ENCODE peak calls at places on chromosomes 13 and 19, in six cellular contexts. One of them, this sample, is unnamed.
A peak's percentile ranks its signal among the peaks of the same experiment; 100 is the strongest.

GRCh38 chr13:41652735-41653361 is 195.5 kb downstream of the RGCC start:
- DNase-seq in neural crest cell: peak; percentile 31
- DNase-seq in activated B cell treated with CpG ODN at 0.5 μM for 24 hours: no peak
- DNase-seq in fibroblast of the aortic adventitia: peak; percentile 79
- DNase-seq in lower lobe of right lung: no peak
- DNase-seq in bronchial epithelial cell: peak; percentile 56
- DNase-seq in this sample: peak; percentile 88

GRCh38 chr13:110306340-110306959 is 507 bp downstream of the COL4A1 start:
- DNase-seq in activated B cell treated with CpG ODN at 0.5 μM for 24 hours: no peak
- DNase-seq in lower lobe of right lung: no peak
- DNase-seq in fibroblast of the aortic adventitia: peak; percentile 55
- DNase-seq in neural crest cell: peak; percentile 18
- DNase-seq in bronchial epithelial cell: no peak
- DNase-seq in this sample: peak; percentile 59

GRCh38 chr13:21546372-21546771 is 57.6 kb downstream of the MICU2 start:
- DNase-seq in fibroblast of the aortic adventitia: no peak
- DNase-seq in activated B cell treated with CpG ODN at 0.5 μM for 24 hours: no peak
- DNase-seq in lower lobe of right lung: no peak
- DNase-seq in bronchial epithelial cell: no peak
- DNase-seq in neural crest cell: no peak
- DNase-seq in this sample: no peak

GRCh38 chr13:60837806-60838205 is 440.8 kb downstream of the TDRD3 start:
- DNase-seq in fibroblast of the aortic adventitia: peak; percentile 53
- DNase-seq in activated B cell treated with CpG ODN at 0.5 μM for 24 hours: no peak
- DNase-seq in neural crest cell: no peak
- DNase-seq in bronchial epithelial cell: peak; percentile 57
- DNase-seq in lower lobe of right lung: no peak
- DNase-seq in this sample: no peak

GRCh38 chr13:72521965-72522661 is 205.3 kb downstream of the MZT1 start:
- DNase-seq in neural crest cell: no peak
- DNase-seq in activated B cell treated with CpG ODN at 0.5 μM for 24 hours: no peak
- DNase-seq in fibroblast of the aortic adventitia: no peak
- DNase-seq in bronchial epithelial cell: no peak
- DNase-seq in lower lobe of right lung: no peak
- DNase-seq in this sample: peak; percentile 10

GRCh38 chr13:73556902-73557301 is 498.1 kb downstream of the KLF5 start:
- DNase-seq in fibroblast of the aortic adventitia: no peak
- DNase-seq in bronchial epithelial cell: peak; percentile 25
- DNase-seq in neural crest cell: no peak
- DNase-seq in activated B cell treated with CpG ODN at 0.5 μM for 24 hours: no peak
- DNase-seq in lower lobe of right lung: no peak
- DNase-seq in this sample: no peak

GRCh38 chr13:19586904-19587634 is 25.7 kb upstream of the TPTE2 start:
- DNase-seq in lower lobe of right lung: peak; percentile 55
- DNase-seq in neural crest cell: no peak
- DNase-seq in fibroblast of the aortic adventitia: no peak
- DNase-seq in activated B cell treated with CpG ODN at 0.5 μM for 24 hours: peak; percentile 38
- DNase-seq in bronchial epithelial cell: no peak
- DNase-seq in this sample: no peak

GRCh38 chr19:4839192-4839591 is 7.7 kb upstream of the TICAM1 start:
- DNase-seq in bronchial epithelial cell: no peak
- DNase-seq in fibroblast of the aortic adventitia: no peak
- DNase-seq in activated B cell treated with CpG ODN at 0.5 μM for 24 hours: no peak
- DNase-seq in lower lobe of right lung: no peak
- DNase-seq in neural crest cell: no peak
- DNase-seq in this sample: no peak

GRCh38 chr13:31773538-31773937 is 34.2 kb downstream of the RXFP2 start:
- DNase-seq in activated B cell treated with CpG ODN at 0.5 μM for 24 hours: no peak
- DNase-seq in neural crest cell: no peak
- DNase-seq in bronchial epithelial cell: peak; percentile 57
- DNase-seq in fibroblast of the aortic adventitia: peak; percentile 96
- DNase-seq in lower lobe of right lung: no peak
- DNase-seq in this sample: peak; percentile 56

GRCh38 chr13:46803586-46803985 is 6.6 kb upstream of the ESD start:
- DNase-seq in lower lobe of right lung: no peak
- DNase-seq in bronchial epithelial cell: no peak
- DNase-seq in neural crest cell: no peak
- DNase-seq in activated B cell treated with CpG ODN at 0.5 μM for 24 hours: no peak
- DNase-seq in fibroblast of the aortic adventitia: no peak
- DNase-seq in this sample: no peak

GRCh38 chr19:827710-828321 is at the start of gene AZU1:
- DNase-seq in activated B cell treated with CpG ODN at 0.5 μM for 24 hours: no peak
- DNase-seq in fibroblast of the aortic adventitia: no peak
- DNase-seq in lower lobe of right lung: no peak
- DNase-seq in bronchial epithelial cell: no peak
- DNase-seq in neural crest cell: no peak
- DNase-seq in this sample: no peak

GRCh38 chr19:58366576-58367430 is 4.3 kb upstream of the ZNF497 start:
- DNase-seq in lower lobe of right lung: peak; percentile 31
- DNase-seq in bronchial epithelial cell: no peak
- DNase-seq in activated B cell treated with CpG ODN at 0.5 μM for 24 hours: no peak
- DNase-seq in neural crest cell: no peak
- DNase-seq in fibroblast of the aortic adventitia: no peak
- DNase-seq in this sample: no peak
- TF ChIP-seq CTCF in lower lobe of right lung: no peak
- TF ChIP-seq CTCF in bronchial epithelial cell: no peak
- TF ChIP-seq CTCF in activated B cell treated with CpG ODN at 0.5 μM for 24 hours: no peak
- TF ChIP-seq CTCF in neural crest cell: no peak
- TF ChIP-seq CTCF in fibroblast of the aortic adventitia: no peak
- TF ChIP-seq CTCF in this sample: no peak

DNA sequence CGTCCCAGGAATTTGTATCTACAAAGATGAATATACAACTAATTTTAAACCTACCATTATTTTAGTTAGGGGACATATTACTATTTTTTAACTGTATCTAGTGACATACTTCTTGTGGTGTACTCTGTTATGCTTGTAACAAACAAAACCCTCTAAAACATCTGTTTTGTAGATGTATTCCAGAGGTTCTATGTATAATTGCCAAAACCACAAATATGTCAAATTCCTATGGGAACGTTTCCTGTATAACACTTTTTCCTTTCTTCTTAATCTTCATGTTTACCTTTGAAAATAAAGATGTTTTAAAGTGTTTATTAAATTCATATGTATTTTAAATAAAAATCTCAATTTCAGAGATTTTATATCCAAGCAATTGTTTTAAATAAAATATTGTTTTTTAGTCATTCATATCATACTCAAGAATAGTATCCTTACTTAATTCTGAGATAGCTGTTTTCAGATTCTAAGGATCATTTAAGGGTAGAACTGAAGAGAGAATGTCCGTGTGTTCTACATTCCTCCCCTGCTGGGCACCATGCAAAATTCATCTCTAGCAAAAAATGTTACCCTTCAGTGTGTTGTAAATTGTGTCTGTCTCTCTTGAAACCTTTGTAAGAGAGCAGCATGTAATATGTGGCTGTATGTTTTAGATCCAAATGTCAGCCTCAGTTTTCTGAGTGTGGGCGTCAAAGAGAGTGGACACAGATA is 1327.7 kb downstream of the EFNB2 start:
- DNase-seq in neural crest cell: no peak
- DNase-seq in bronchial epithelial cell: no peak
- DNase-seq in activated B cell treated with CpG ODN at 0.5 μM for 24 hours: no peak
- DNase-seq in fibroblast of the aortic adventitia: no peak
- DNase-seq in lower lobe of right lung: no peak
- DNase-seq in this sample: no peak
- TF ChIP-seq CTCF in neural crest cell: peak; percentile 36
- TF ChIP-seq CTCF in bronchial epithelial cell: no peak
- TF ChIP-seq CTCF in activated B cell treated with CpG ODN at 0.5 μM for 24 hours: no peak
- TF ChIP-seq CTCF in fibroblast of the aortic adventitia: no peak
- TF ChIP-seq CTCF in lower lobe of right lung: no peak
- TF ChIP-seq CTCF in this sample: no peak

DNA sequence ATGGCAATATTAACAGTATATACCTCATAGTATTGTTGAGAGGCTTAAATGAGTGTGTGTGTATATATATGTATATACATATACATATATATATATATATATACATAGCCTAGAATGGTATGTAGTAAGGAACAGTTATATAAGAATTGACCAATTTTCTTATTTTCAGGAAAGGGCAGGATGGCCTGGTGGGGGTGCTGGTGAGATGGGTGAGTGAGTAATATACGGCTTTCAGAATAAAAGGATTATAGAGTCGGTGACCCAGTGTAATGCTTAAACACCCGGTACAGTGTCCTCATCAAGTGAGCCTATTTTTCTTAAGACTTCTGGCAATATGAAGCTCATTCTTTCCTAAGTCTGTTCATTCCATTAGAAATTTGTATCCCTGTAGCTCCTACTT is 11.7 kb upstream of the FAM216B start:
- DNase-seq in fibroblast of the aortic adventitia: no peak
- DNase-seq in neural crest cell: no peak
- DNase-seq in activated B cell treated with CpG ODN at 0.5 μM for 24 hours: no peak
- DNase-seq in lower lobe of right lung: no peak
- DNase-seq in bronchial epithelial cell: no peak
- DNase-seq in this sample: no peak
- TF ChIP-seq CTCF in fibroblast of the aortic adventitia: no peak
- TF ChIP-seq CTCF in neural crest cell: no peak
- TF ChIP-seq CTCF in activated B cell treated with CpG ODN at 0.5 μM for 24 hours: no peak
- TF ChIP-seq CTCF in lower lobe of right lung: no peak
- TF ChIP-seq CTCF in bronchial epithelial cell: no peak
- TF ChIP-seq CTCF in this sample: no peak

GRCh38 chr19:31545766-31546165 is 196.5 kb upstream of the TSHZ3 start:
- DNase-seq in lower lobe of right lung: no peak
- DNase-seq in fibroblast of the aortic adventitia: no peak
- DNase-seq in bronchial epithelial cell: no peak
- DNase-seq in neural crest cell: no peak
- DNase-seq in activated B cell treated with CpG ODN at 0.5 μM for 24 hours: no peak
- DNase-seq in this sample: no peak
- TF ChIP-seq CTCF in lower lobe of right lung: no peak
- TF ChIP-seq CTCF in fibroblast of the aortic adventitia: no peak
- TF ChIP-seq CTCF in bronchial epithelial cell: no peak
- TF ChIP-seq CTCF in neural crest cell: no peak
- TF ChIP-seq CTCF in activated B cell treated with CpG ODN at 0.5 μM for 24 hours: no peak
- TF ChIP-seq CTCF in this sample: no peak

GRCh38 chr13:44046428-44046827 is 166.7 kb downstream of the LACC1 start:
- DNase-seq in activated B cell treated with CpG ODN at 0.5 μM for 24 hours: no peak
- DNase-seq in neural crest cell: no peak
- DNase-seq in bronchial epithelial cell: no peak
- DNase-seq in fibroblast of the aortic adventitia: no peak
- DNase-seq in lower lobe of right lung: no peak
- DNase-seq in this sample: no peak

GRCh38 chr13:44050450-44051063 is 170.9 kb downstream of the LACC1 start:
- DNase-seq in lower lobe of right lung: no peak
- DNase-seq in neural crest cell: no peak
- DNase-seq in fibroblast of the aortic adventitia: peak; percentile 68
- DNase-seq in activated B cell treated with CpG ODN at 0.5 μM for 24 hours: no peak
- DNase-seq in bronchial epithelial cell: peak; percentile 51
- DNase-seq in this sample: peak; percentile 49

GRCh38 chr13:44051405-44051804 is 171.7 kb downstream of the LACC1 start:
- DNase-seq in lower lobe of right lung: no peak
- DNase-seq in activated B cell treated with CpG ODN at 0.5 μM for 24 hours: no peak
- DNase-seq in fibroblast of the aortic adventitia: no peak
- DNase-seq in bronchial epithelial cell: no peak
- DNase-seq in neural crest cell: no peak
- DNase-seq in this sample: no peak

GRCh38 chr13:44049546-44049945 is 169.8 kb downstream of the LACC1 start:
- DNase-seq in activated B cell treated with CpG ODN at 0.5 μM for 24 hours: no peak
- DNase-seq in lower lobe of right lung: no peak
- DNase-seq in neural crest cell: no peak
- DNase-seq in bronchial epithelial cell: no peak
- DNase-seq in fibroblast of the aortic adventitia: no peak
- DNase-seq in this sample: no peak

DNA sequence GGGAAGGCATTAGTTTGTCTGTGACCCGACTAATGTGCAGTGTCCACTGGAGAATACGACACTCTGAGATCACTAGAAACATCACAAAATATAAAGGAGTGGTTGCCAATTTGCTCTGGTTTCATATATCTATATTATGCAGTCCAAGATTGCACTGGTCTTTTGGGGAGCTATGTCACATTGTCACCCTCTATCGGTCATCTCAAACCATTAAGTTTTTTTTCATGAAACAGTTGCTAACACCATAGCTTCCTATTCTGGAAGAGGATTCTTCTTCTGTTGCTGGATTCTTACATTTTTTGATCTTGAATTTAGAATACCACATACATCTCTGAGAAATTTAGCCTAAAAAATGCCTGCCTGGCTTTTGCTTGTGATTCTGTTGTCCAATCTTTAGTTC is 168.6 kb downstream of the LACC1 start:
- DNase-seq in activated B cell treated with CpG ODN at 0.5 μM for 24 hours: no peak
- DNase-seq in bronchial epithelial cell: no peak
- DNase-seq in neural crest cell: no peak
- DNase-seq in fibroblast of the aortic adventitia: peak; percentile 26
- DNase-seq in lower lobe of right lung: no peak
- DNase-seq in this sample: no peak
- TF ChIP-seq CTCF in activated B cell treated with CpG ODN at 0.5 μM for 24 hours: no peak
- TF ChIP-seq CTCF in bronchial epithelial cell: peak; percentile 5
- TF ChIP-seq CTCF in neural crest cell: no peak
- TF ChIP-seq CTCF in fibroblast of the aortic adventitia: peak; percentile 25
- TF ChIP-seq CTCF in lower lobe of right lung: no peak
- TF ChIP-seq CTCF in this sample: no peak